ENCODE peak calls at places on chromosomes 6 and 20, in five cellular contexts. R is lower lobe of right lung, S is IMR-90, M is H9, V is cardiac muscle cell. K is an unnamed sample.

GRCh38 chr6:2999621-3000455 is at the start of gene NQO2:
- DNase-seq in R (peak; percentile 94), S (peak; percentile 73), M (peak; percentile 95), V (peak; percentile 91), K (peak; percentile 98)

GRCh38 chr6:33620158-33620583 is 951 bp upstream of the ITPR3 start:
- DNase-seq in R (peak; percentile 80), S (no peak), M (peak; percentile 55), V (no peak), K (peak; percentile 69)

GRCh38 chr20:6711950-6712634 is 55.4 kb upstream of the BMP2 start:
- DNase-seq in R (peak; percentile 63), S (no peak), M (no peak), V (no peak), K (peak; percentile 69)

GRCh38 chr20:61324906-61325305 is 72.8 kb downstream of the CDH4 start:
- DNase-seq in R (no peak), S (no peak), M (no peak), V (no peak), K (no peak)

GRCh38 chr6:163409712-163410111 is 4.8 kb upstream of the QKI start:
- DNase-seq in R (no peak), S (no peak), M (no peak), V (no peak), K (no peak)

GRCh38 chr20:5073154-5074049 is 46.4 kb downstream of the PCNA start:
- DNase-seq in R (peak; percentile 92), S (peak; percentile 22), M (peak; percentile 40), V (peak; percentile 58), K (peak; percentile 96)

GRCh38 chr6:17349437-17349836 is 44.0 kb upstream of the CAP2 start:
- DNase-seq in R (no peak), S (peak; percentile 12), M (no peak), V (peak; percentile 6), K (no peak)

GRCh38 chr6:154457046-154457713 is 53.3 kb downstream of the CNKSR3 start:
- DNase-seq in R (no peak), S (peak; percentile 50), M (no peak), V (no peak), K (no peak)

GRCh38 chr6:139891471-139891870 is 517.0 kb upstream of the CITED2 start:
- DNase-seq in R (no peak), S (peak; percentile 91), M (no peak), V (no peak), K (no peak)

GRCh38 chr6:125867483-125867935 is 76.7 kb downstream of the NCOA7 start:
- DNase-seq in R (peak; percentile 69), S (peak; percentile 84), M (peak; percentile 86), V (peak; percentile 90), K (no peak)

GRCh38 chr6:145863988-145864616 is 49.5 kb upstream of the FBXO30 start:
- DNase-seq in R (no peak), S (no peak), M (no peak), V (no peak), K (no peak)

GRCh38 chr6:30101939-30102700 is 10.8 kb downstream of the TRIM31 start:
- DNase-seq in R (peak; percentile 95), S (peak; percentile 77), M (peak; percentile 95), V (peak; percentile 90), K (peak; percentile 96)

GRCh38 chr6:106448000-106448426 is 87.5 kb downstream of the CRYBG1 start:
- DNase-seq in R (peak; percentile 68), S (no peak), M (no peak), V (no peak), K (no peak)

GRCh38 chr20:57996936-57997629 is 231.4 kb downstream of the ANKRD60 start:
- DNase-seq in R (no peak), S (no peak), M (no peak), V (peak; percentile 18), K (no peak)

GRCh38 chr20:24033151-24033550 is 44.6 kb upstream of the GGTLC1 start:
- DNase-seq in R (no peak), S (no peak), M (no peak), V (no peak), K (no peak)

GRCh38 chr6:117352466-117353081 is 73.2 kb downstream of the ROS1 start:
- DNase-seq in R (no peak), S (peak; percentile 16), M (no peak), V (peak; percentile 43), K (peak; percentile 20)

GRCh38 chr6:39980839-39981580 is 46.7 kb upstream of the MOCS1 start:
- DNase-seq in R (no peak), S (peak; percentile 57), M (peak; percentile 41), V (peak; percentile 75), K (peak; percentile 45)

GRCh38 chr20:45067087-45067486 is 33.8 kb downstream of the KCNS1 start:
- DNase-seq in R (no peak), S (no peak), M (no peak), V (no peak), K (no peak)

GRCh38 chr20:11564491-11564890 is 353.2 kb upstream of the BTBD3 start:
- DNase-seq in R (no peak), S (no peak), M (peak; percentile 41), V (no peak), K (no peak)

GRCh38 chr6:140077712-140078551 is 703.5 kb upstream of the CITED2 start:
- DNase-seq in R (no peak), S (peak; percentile 54), M (no peak), V (no peak), K (no peak)

GRCh38 chr20:8155848-8156602 is 24.0 kb downstream of the PLCB1 start:
- DNase-seq in R (no peak), S (peak; percentile 22), M (no peak), V (no peak), K (no peak)

GRCh38 chr20:56924976-56925695 is 296.0 kb downstream of the TFAP2C start:
- DNase-seq in R (no peak), S (no peak), M (peak; percentile 87), V (no peak), K (no peak)

GRCh38 chr20:49964964-49965780 is 17.6 kb upstream of the SNAI1 start:
- DNase-seq in R (no peak), S (no peak), M (peak; percentile 82), V (peak; percentile 51), K (peak; percentile 54)

GRCh38 chr6:111478749-111479148 is 4.3 kb downstream of the REV3L start:
- DNase-seq in R (no peak), S (peak; percentile 72), M (no peak), V (peak; percentile 67), K (no peak)

GRCh38 chr20:57025666-57026065 is 240.8 kb downstream of the BMP7 start:
- DNase-seq in R (no peak), S (no peak), M (no peak), V (no peak), K (no peak)

GRCh38 chr20:36548704-36549627 is 7.6 kb downstream of the MYL9 start:
- DNase-seq in R (no peak), S (no peak), M (no peak), V (no peak), K (no peak)

GRCh38 chr20:58407966-58408557 is 19.0 kb downstream of the VAPB start:
- DNase-seq in R (no peak), S (no peak), M (no peak), V (peak; percentile 15), K (no peak)

GRCh38 chr20:62583424-62583920 is 58.8 kb upstream of the SLCO4A1 start:
- DNase-seq in R (no peak), S (no peak), M (no peak), V (peak; percentile 10), K (no peak)

GRCh38 chr6:130076512-130076911 is 58.1 kb downstream of the L3MBTL3 start:
- DNase-seq in R (no peak), S (peak; percentile 13), M (no peak), V (no peak), K (no peak)
- TF ChIP-seq CTCF in R (no peak), S (peak; percentile 33), M (peak; percentile 44), V (no peak), K (no peak)

GRCh38 chr6:53794073-53794719 is 609 bp upstream of the LRRC1 start:
- DNase-seq in R (peak; percentile 72), S (peak; percentile 87), M (peak; percentile 69), V (peak; percentile 74), K (peak; percentile 77)

GRCh38 chr6:53794720-53795253 is at the start of gene LRRC1:
- DNase-seq in R (peak; percentile 94), S (peak; percentile 88), M (peak; percentile 94), V (peak; percentile 93), K (peak; percentile 95)

GRCh38 chr6:53792016-53792415 is 2.8 kb upstream of the LRRC1 start:
- DNase-seq in R (no peak), S (no peak), M (no peak), V (no peak), K (no peak)

GRCh38 chr6:53792973-53793317 is 1.9 kb upstream of the LRRC1 start:
- DNase-seq in R (no peak), S (no peak), M (no peak), V (no peak), K (no peak)

DNA sequence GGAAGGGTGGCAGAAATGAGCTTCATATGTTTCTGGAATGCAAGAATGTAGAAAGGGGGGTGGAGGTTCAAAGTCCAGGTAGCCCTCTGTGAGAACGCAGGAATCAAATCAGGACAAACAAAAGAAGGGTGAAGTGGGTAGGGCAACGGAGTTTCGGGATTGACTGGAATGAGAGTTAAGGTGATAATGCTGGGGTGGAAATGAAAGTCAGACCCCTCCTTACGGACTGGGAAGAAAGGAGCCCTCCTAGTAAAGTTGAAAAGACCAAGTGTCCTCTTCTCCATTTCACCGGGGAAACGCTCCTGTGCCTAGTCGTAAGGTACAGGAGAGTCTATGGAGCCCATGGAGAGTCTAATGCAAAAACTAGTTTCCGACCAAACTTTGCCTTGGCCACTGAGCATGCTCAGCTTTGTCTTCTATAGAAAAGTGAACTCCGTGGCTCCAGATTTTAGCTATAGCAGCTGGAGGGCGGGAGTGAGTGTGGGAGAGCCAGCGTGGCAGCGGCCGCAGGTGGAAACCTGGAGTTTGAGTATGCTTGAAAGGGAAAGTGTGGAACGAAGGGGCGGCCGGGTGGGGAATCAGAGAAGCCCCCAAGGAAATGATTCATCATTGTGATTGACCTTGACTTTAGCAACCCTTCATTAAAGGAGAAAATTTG is 1.4 kb upstream of the LRRC1 start:
- DNase-seq in R (peak; percentile 72), S (peak; percentile 61), M (peak; percentile 47), V (peak; percentile 68), K (peak; percentile 79)
- H3K27ac ChIP-seq in R (peak overlapping the region; percentile 80), S (peak overlapping the region; percentile 38), M (no peak overlapping the region), V (peak overlapping the region; percentile 61), K (peak overlapping the region; percentile 81)

GRCh38 chr6:36598739-36599318 is 4.7 kb downstream of the SRSF3 start:
- DNase-seq in R (no peak), S (no peak), M (no peak), V (no peak), K (no peak)

GRCh38 chr6:36596359-36596758 is 2.2 kb downstream of the SRSF3 start:
- DNase-seq in R (no peak), S (no peak), M (no peak), V (no peak), K (no peak)

GRCh38 chr6:36599791-36600209 is 5.6 kb downstream of the SRSF3 start:
- DNase-seq in R (peak; percentile 56), S (peak; percentile 40), M (peak; percentile 79), V (peak; percentile 65), K (no peak)

GRCh38 chr6:36598326-36598725 is 4.2 kb downstream of the SRSF3 start:
- DNase-seq in R (no peak), S (no peak), M (no peak), V (no peak), K (no peak)

GRCh38 chr6:36597775-36598174 is 3.6 kb downstream of the SRSF3 start:
- DNase-seq in R (no peak), S (no peak), M (no peak), V (no peak), K (no peak)
- H3K4me1 ChIP-seq in R (peaks cover 68% of the 10 kb centered on the region), S (peaks cover 9% of the 10 kb centered on the region), M (peaks cover 2% of the 10 kb centered on the region), V (peaks cover 33% of the 10 kb centered on the region), K (peaks cover 8% of the 10 kb centered on the region)

GRCh38 chr20:17987988-17988387 is 19.2 kb downstream of the MGME1 start:
- DNase-seq in R (no peak), S (no peak), M (no peak), V (no peak), K (no peak)

GRCh38 chr20:17990278-17990972 is 21.6 kb downstream of the MGME1 start:
- DNase-seq in R (no peak), S (peak; percentile 58), M (no peak), V (peak; percentile 31), K (no peak)

GRCh38 chr20:17985388-17986018 is 16.7 kb downstream of the MGME1 start:
- DNase-seq in R (no peak), S (no peak), M (no peak), V (no peak), K (peak; percentile 56)
- TF ChIP-seq CTCF in R (no peak), S (no peak), M (no peak), V (no peak), K (no peak)

K was measured in colonic mucosa.